ENCODE peak calls at places on chromosome 21, in six cellular contexts. P, Q, M, U, H and Z are unnamed samples.

GRCh38 chr21:40926238-40926637 is 79.3 kb upstream of the DSCAM start:
- DNase-seq in P (no peak), Q (no peak), M (no peak), U (no peak), H (no peak), Z (no peak)

GRCh38 chr21:15289896-15290841 is 225.4 kb upstream of the NRIP1 start:
- DNase-seq in P (peak), Q (no peak), M (no peak), U (peak), H (no peak), Z (no peak)

GRCh38 chr21:39388038-39388810 is 39.3 kb upstream of the HMGN1 start:
- DNase-seq in P (peak), Q (peak), M (peak), U (peak), H (peak), Z (peak)

GRCh38 chr21:42160950-42161225 is 58.1 kb upstream of the ABCG1 start:
- DNase-seq in P (no peak), Q (no peak), M (no peak), U (no peak), H (no peak), Z (no peak)

GRCh38 chr21:46122241-46122671 is 24.3 kb downstream of the COL6A2 start:
- DNase-seq in P (no peak), Q (no peak), M (no peak), U (no peak), H (no peak), Z (peak)

GRCh38 chr21:35034203-35034926 is 14.7 kb downstream of the RUNX1 start:
- DNase-seq in P (no peak), Q (no peak), M (no peak), U (no peak), H (peak), Z (no peak)

GRCh38 chr21:42525228-42525604 is 11.6 kb downstream of the SLC37A1 start:
- DNase-seq in P (no peak), Q (peak), M (no peak), U (no peak), H (no peak), Z (no peak)

GRCh38 chr21:45482899-45483821 is 59.1 kb downstream of the SLC19A1 start:
- DNase-seq in P (no peak), Q (no peak), M (no peak), U (no peak), H (peak), Z (no peak)

GRCh38 chr21:39451332-39452206 is at the start of gene SH3BGR:
- DNase-seq in P (peak), Q (peak), M (no peak), U (no peak), H (no peak), Z (peak)

GRCh38 chr21:38596264-38597042 is 98.2 kb upstream of the ERG start:
- DNase-seq in P (no peak), Q (no peak), M (no peak), U (no peak), H (no peak), Z (no peak)

GRCh38 chr21:36976882-36977651 is 10.6 kb upstream of the HLCS start:
- DNase-seq in P (peak), Q (peak), M (peak), U (peak), H (peak), Z (peak)

GRCh38 chr21:15415541-15416261 is 314.1 kb upstream of the USP25 start:
- DNase-seq in P (no peak), Q (no peak), M (no peak), U (no peak), H (no peak), Z (peak)

GRCh38 chr21:17690078-17690494 is 77.4 kb upstream of the BTG3 start:
- DNase-seq in P (no peak), Q (no peak), M (no peak), U (no peak), H (no peak), Z (no peak)